ENCODE peak calls at places on chromosomes 16 and 17, in six cellular contexts. Y, Z, O, U, B and C are unnamed samples.

GRCh38 chr17:79932907-79933306 is 93.7 kb upstream of the CBX4 start:
- DNase-seq in Y (no peak), Z (no peak), O (no peak), U (no peak), B (no peak), C (no peak)

GRCh38 chr17:77726549-77726957 is 231.9 kb upstream of the TNRC6C start:
- DNase-seq in Y (no peak), Z (no peak), O (no peak), U (no peak), B (peak), C (no peak)

GRCh38 chr17:71068351-71068750 is 899.0 kb downstream of the KCNJ2 start:
- DNase-seq in Y (no peak), Z (no peak), O (no peak), U (no peak), B (no peak), C (no peak)

GRCh38 chr17:2138318-2138717 is 83.4 kb downstream of the HIC1 start:
- DNase-seq in Y (peak), Z (no peak), O (peak), U (peak), B (no peak), C (no peak)

GRCh38 chr17:80793851-80794267 is 197.8 kb upstream of the CHMP6 start:
- DNase-seq in Y (no peak), Z (no peak), O (no peak), U (no peak), B (no peak), C (no peak)

GRCh38 chr16:11140867-11141266 is 115.1 kb downstream of the SOCS1 start:
- DNase-seq in Y (no peak), Z (no peak), O (no peak), U (no peak), B (no peak), C (no peak)

GRCh38 chr16:20868890-20869289 is 31.3 kb downstream of the DCUN1D3 start:
- DNase-seq in Y (no peak), Z (peak), O (no peak), U (no peak), B (no peak), C (no peak)

GRCh38 chr16:1045363-1046270 is 26.9 kb upstream of the SSTR5 start:
- DNase-seq in Y (no peak), Z (no peak), O (no peak), U (no peak), B (no peak), C (no peak)

GRCh38 chr17:82734987-82735866 is at the start of gene FN3K:
- DNase-seq in Y (peak), Z (peak), O (no peak), U (no peak), B (peak), C (no peak)

GRCh38 chr17:82493517-82493840 is 26.1 kb upstream of the FOXK2 start:
- DNase-seq in Y (no peak), Z (no peak), O (no peak), U (no peak), B (no peak), C (no peak)

GRCh38 chr16:84726670-84727467 is 27.1 kb downstream of the USP10 start:
- DNase-seq in Y (no peak), Z (peak), O (no peak), U (peak), B (peak), C (no peak)

GRCh38 chr16:85612191-85612800 is 826 bp upstream of the GSE1 start:
- DNase-seq in Y (peak), Z (peak), O (no peak), U (no peak), B (peak), C (no peak)

GRCh38 chr17:27294689-27295630 is 1.0 kb downstream of the WSB1 start:
- DNase-seq in Y (peak), Z (peak), O (peak), U (peak), B (no peak), C (peak)

GRCh38 chr16:81938331-81939163 is 72.7 kb downstream of the SDR42E1 start:
- DNase-seq in Y (no peak), Z (no peak), O (no peak), U (no peak), B (peak), C (no peak)

GRCh38 chr16:26727801-26728200 is 338.9 kb upstream of the C16orf82 start:
- DNase-seq in Y (no peak), Z (no peak), O (no peak), U (no peak), B (no peak), C (no peak)

GRCh38 chr16:29307598-29308507 is 98.7 kb downstream of the NPIPB11 start:
- DNase-seq in Y (no peak), Z (peak), O (no peak), U (no peak), B (no peak), C (no peak)

GRCh38 chr16:5336898-5337297 is 239.3 kb upstream of the EEF2KMT start:
- DNase-seq in Y (no peak), Z (no peak), O (no peak), U (no peak), B (no peak), C (no peak)

GRCh38 chr16:66520406-66521194 is 29.3 kb downstream of the TK2 start:
- DNase-seq in Y (no peak), Z (no peak), O (no peak), U (no peak), B (no peak), C (no peak)

GRCh38 chr17:73814070-73814469 is 169.8 kb upstream of the SDK2 start:
- DNase-seq in Y (no peak), Z (no peak), O (no peak), U (no peak), B (no peak), C (no peak)

GRCh38 chr16:88966986-88967799 is 9.8 kb downstream of the CBFA2T3 start:
- DNase-seq in Y (no peak), Z (no peak), O (no peak), U (no peak), B (no peak), C (no peak)

GRCh38 chr16:57862698-57863433 is 60.6 kb upstream of the KIFC3 start:
- DNase-seq in Y (no peak), Z (peak), O (no peak), U (no peak), B (no peak), C (no peak)
- TF ChIP-seq POLR2AphosphoS5 in Y (no peak), Z (peak), O (no peak), U (no peak), B (no peak), C (no peak)

GRCh38 chr17:42819939-42820535 is 4.0 kb downstream of the BECN1 start:
- DNase-seq in Y (peak), Z (peak), O (peak), U (no peak), B (peak), C (no peak)
- TF ChIP-seq TAF1 in Y (no peak), Z (no peak), O (no peak), U (no peak), B (no peak), C (no peak)

DNA sequence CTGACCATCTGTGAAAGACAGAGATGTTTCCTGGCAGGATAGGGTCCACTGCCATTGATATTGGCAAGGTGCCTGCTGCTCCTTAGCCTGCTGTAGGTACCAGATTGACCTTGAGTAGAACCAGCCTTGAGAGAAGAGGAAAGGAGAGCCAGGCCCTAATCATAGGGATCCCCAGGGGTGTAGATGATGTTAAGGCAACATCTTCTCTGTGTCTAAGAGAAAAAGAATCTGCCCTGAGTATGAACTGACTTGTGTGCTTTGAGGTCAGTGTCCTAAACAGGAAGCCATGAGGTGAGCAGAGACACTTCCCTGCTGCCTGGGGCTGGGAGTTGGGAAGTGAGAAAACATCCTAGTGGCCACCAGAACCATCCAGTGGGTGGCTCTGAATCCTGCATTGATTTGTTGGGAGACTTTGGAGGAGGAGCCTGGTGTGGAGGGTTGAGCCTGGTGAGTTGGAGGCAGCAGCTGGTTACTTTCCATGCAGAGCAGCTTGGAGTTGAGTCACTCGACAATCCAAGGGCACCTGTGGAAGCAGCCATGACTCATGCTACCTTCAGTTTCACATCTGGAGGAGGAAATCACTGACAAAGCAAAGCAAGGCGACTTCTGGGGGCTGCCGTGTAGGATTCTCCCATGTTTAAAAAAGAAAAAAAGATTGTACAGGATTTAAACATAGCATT is 47.8 kb downstream of the BMERB1 start:
- DNase-seq in Y (peak), Z (peak), O (no peak), U (no peak), B (no peak), C (no peak)
- TF ChIP-seq POLR2A in Y (no peak), Z (peak), O (no peak), U (no peak), B (no peak), C (no peak)

DNA sequence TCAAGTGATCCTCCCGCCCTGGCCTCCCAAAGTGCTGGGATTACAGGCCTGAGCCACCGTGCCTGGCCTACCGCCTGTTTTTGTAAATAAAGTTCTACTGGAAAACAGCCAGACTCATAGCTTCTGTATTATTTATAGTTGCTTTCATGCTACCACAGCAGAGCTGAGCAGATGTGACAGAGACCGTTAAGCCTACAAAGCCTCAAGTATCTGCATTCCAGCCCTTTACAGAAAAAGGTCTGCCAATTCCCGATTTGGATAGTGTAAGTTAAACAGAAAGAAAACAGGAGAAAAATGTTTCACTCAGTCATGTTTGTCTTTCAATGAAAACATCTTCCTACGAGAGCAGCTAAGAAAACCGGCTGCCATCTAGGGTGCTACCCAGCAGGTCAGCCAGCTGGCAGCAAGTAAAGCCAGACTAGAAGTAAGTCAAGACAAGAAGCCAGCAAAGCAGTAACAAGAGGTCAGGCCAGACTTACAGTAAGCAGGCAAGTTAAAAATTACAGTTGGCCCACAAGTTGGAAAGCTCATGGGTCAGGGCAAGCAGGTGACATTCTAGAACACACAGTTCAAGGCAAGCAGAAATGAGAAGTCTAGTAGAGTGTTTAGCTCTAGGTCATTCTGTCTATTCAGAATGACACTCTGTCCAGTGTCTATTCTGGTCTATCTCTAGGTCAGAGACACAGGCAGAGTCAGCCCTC is 17.7 kb downstream of the NCBP3 start:
- DNase-seq in Y (no peak), Z (no peak), O (no peak), U (no peak), B (no peak), C (no peak)
- TF ChIP-seq POLR2AphosphoS5 in Y (no peak), Z (no peak), O (no peak), U (no peak), B (no peak), C (no peak)